ENCODE peak calls at places on chromosomes 1 and 21, in five cellular contexts. One of them, this sample, is unnamed.
A peak's percentile ranks its signal among the peaks of the same experiment; 100 is the strongest.

GRCh38 chr1:248372394-248372793 is 3.2 kb upstream of the OR2T6 start:
- DNase-seq in dorsolateral prefrontal cortex: no peak
- DNase-seq in HFF-Myc: no peak
- DNase-seq in kidney epithelial cell: no peak
- DNase-seq in H1: no peak
- DNase-seq in this sample: no peak

GRCh38 chr1:44227211-44227610 is 13.9 kb downstream of the DMAP1 start:
- DNase-seq in dorsolateral prefrontal cortex: no peak
- DNase-seq in HFF-Myc: no peak
- DNase-seq in kidney epithelial cell: no peak
- DNase-seq in H1: no peak
- DNase-seq in this sample: peak; percentile 13

GRCh38 chr1:219931033-219931432 is 2.7 kb upstream of the SLC30A10 start:
- DNase-seq in dorsolateral prefrontal cortex: no peak
- DNase-seq in HFF-Myc: no peak
- DNase-seq in kidney epithelial cell: no peak
- DNase-seq in H1: no peak
- DNase-seq in this sample: no peak

GRCh38 chr21:15134711-15135110 is 69.9 kb upstream of the NRIP1 start:
- DNase-seq in dorsolateral prefrontal cortex: no peak
- DNase-seq in HFF-Myc: no peak
- DNase-seq in kidney epithelial cell: no peak
- DNase-seq in H1: no peak
- DNase-seq in this sample: no peak

GRCh38 chr21:41801256-41801655 is 34.4 kb upstream of the RIPK4 start:
- DNase-seq in dorsolateral prefrontal cortex: no peak
- DNase-seq in HFF-Myc: no peak
- DNase-seq in kidney epithelial cell: no peak
- DNase-seq in H1: no peak
- DNase-seq in this sample: no peak

GRCh38 chr1:30749691-30750583 is 7.6 kb downstream of the LAPTM5 start:
- DNase-seq in dorsolateral prefrontal cortex: no peak
- DNase-seq in HFF-Myc: no peak
- DNase-seq in kidney epithelial cell: no peak
- DNase-seq in H1: no peak
- DNase-seq in this sample: no peak

GRCh38 chr1:173249349-173249748 is 42.2 kb upstream of the TNFSF4 start:
- DNase-seq in dorsolateral prefrontal cortex: no peak
- DNase-seq in HFF-Myc: no peak
- DNase-seq in kidney epithelial cell: no peak
- DNase-seq in H1: no peak
- DNase-seq in this sample: peak; percentile 31

GRCh38 chr1:169527461-169528213 is 41.9 kb upstream of the SLC19A2 start:
- DNase-seq in dorsolateral prefrontal cortex: no peak
- DNase-seq in HFF-Myc: no peak
- DNase-seq in kidney epithelial cell: no peak
- DNase-seq in H1: no peak
- DNase-seq in this sample: peak; percentile 32

GRCh38 chr1:36211841-36212240 is 12.4 kb upstream of the THRAP3 start:
- DNase-seq in dorsolateral prefrontal cortex: no peak
- DNase-seq in HFF-Myc: no peak
- DNase-seq in kidney epithelial cell: no peak
- DNase-seq in H1: no peak
- DNase-seq in this sample: peak; percentile 90

GRCh38 chr1:29901618-29902017 is 665.3 kb downstream of the PTPRU start:
- DNase-seq in dorsolateral prefrontal cortex: no peak
- DNase-seq in HFF-Myc: no peak
- DNase-seq in kidney epithelial cell: no peak
- DNase-seq in H1: no peak
- DNase-seq in this sample: no peak

GRCh38 chr1:90721210-90722194 is 4.4 kb upstream of the BARHL2 start:
- DNase-seq in dorsolateral prefrontal cortex: no peak
- DNase-seq in HFF-Myc: peak; percentile 11
- DNase-seq in kidney epithelial cell: no peak
- DNase-seq in H1: no peak
- DNase-seq in this sample: peak; percentile 61

GRCh38 chr1:16677552-16678423 is 11.0 kb upstream of the RNU1-3 start:
- DNase-seq in dorsolateral prefrontal cortex: no peak
- DNase-seq in HFF-Myc: peak; percentile 48
- DNase-seq in kidney epithelial cell: no peak
- DNase-seq in H1: no peak
- DNase-seq in this sample: peak; percentile 70

GRCh38 chr1:148318123-148318899 is 164.8 kb downstream of the PPIAL4G start:
- DNase-seq in dorsolateral prefrontal cortex: no peak
- DNase-seq in HFF-Myc: no peak
- DNase-seq in kidney epithelial cell: no peak
- DNase-seq in H1: no peak
- DNase-seq in this sample: peak; percentile 4

GRCh38 chr1:65623895-65624294 is 168.8 kb upstream of the PDE4B start:
- DNase-seq in dorsolateral prefrontal cortex: no peak
- DNase-seq in HFF-Myc: no peak
- DNase-seq in kidney epithelial cell: no peak
- DNase-seq in H1: no peak
- DNase-seq in this sample: no peak

GRCh38 chr1:179241716-179242115 is 12.2 kb upstream of the ABL2 start:
- DNase-seq in dorsolateral prefrontal cortex: no peak
- DNase-seq in HFF-Myc: no peak
- DNase-seq in kidney epithelial cell: no peak
- DNase-seq in H1: no peak
- DNase-seq in this sample: no peak

GRCh38 chr1:7587726-7588456 is 183.2 kb upstream of the VAMP3 start:
- DNase-seq in dorsolateral prefrontal cortex: no peak
- DNase-seq in HFF-Myc: no peak
- DNase-seq in kidney epithelial cell: no peak
- DNase-seq in H1: no peak
- DNase-seq in this sample: no peak

GRCh38 chr1:114135806-114136205 is 17.9 kb downstream of the SYT6 start:
- DNase-seq in dorsolateral prefrontal cortex: no peak
- DNase-seq in HFF-Myc: no peak
- DNase-seq in kidney epithelial cell: no peak
- DNase-seq in H1: no peak
- DNase-seq in this sample: no peak

GRCh38 chr1:198472123-198472522 is 68.4 kb downstream of the ATP6V1G3 start:
- DNase-seq in dorsolateral prefrontal cortex: no peak
- DNase-seq in HFF-Myc: no peak
- DNase-seq in kidney epithelial cell: no peak
- DNase-seq in H1: no peak
- DNase-seq in this sample: no peak

GRCh38 chr1:198326915-198327314 is 170.1 kb downstream of the NEK7 start:
- DNase-seq in dorsolateral prefrontal cortex: no peak
- DNase-seq in HFF-Myc: no peak
- DNase-seq in kidney epithelial cell: no peak
- DNase-seq in H1: no peak
- DNase-seq in this sample: no peak

GRCh38 chr1:42730988-42731387 is 9.0 kb downstream of the CLDN19 start:
- DNase-seq in dorsolateral prefrontal cortex: no peak
- DNase-seq in HFF-Myc: no peak
- DNase-seq in kidney epithelial cell: no peak
- DNase-seq in H1: no peak
- DNase-seq in this sample: no peak

GRCh38 chr1:167221126-167221803 is 579 bp downstream of the POU2F1 start:
- DNase-seq in dorsolateral prefrontal cortex: no peak
- DNase-seq in HFF-Myc: no peak
- DNase-seq in kidney epithelial cell: no peak
- DNase-seq in H1: no peak
- DNase-seq in this sample: peak; percentile 3

GRCh38 chr1:207848234-207848633 is 62.7 kb downstream of the CD34 start:
- DNase-seq in dorsolateral prefrontal cortex: no peak
- DNase-seq in HFF-Myc: no peak
- DNase-seq in kidney epithelial cell: peak; percentile 43
- DNase-seq in H1: no peak
- DNase-seq in this sample: peak; percentile 65

GRCh38 chr1:75134656-75134938 is 409 bp downstream of the LHX8 start:
- DNase-seq in dorsolateral prefrontal cortex: no peak
- DNase-seq in HFF-Myc: no peak
- DNase-seq in kidney epithelial cell: no peak
- DNase-seq in H1: no peak
- DNase-seq in this sample: no peak
- H3K4me3 ChIP-seq in dorsolateral prefrontal cortex: no peak overlapping the region
- H3K4me3 ChIP-seq in HFF-Myc: no peak overlapping the region
- H3K4me3 ChIP-seq in kidney epithelial cell: no peak overlapping the region
- H3K4me3 ChIP-seq in H1: peak overlapping the region; percentile 55
- H3K4me3 ChIP-seq in this sample: no peak overlapping the region

DNA sequence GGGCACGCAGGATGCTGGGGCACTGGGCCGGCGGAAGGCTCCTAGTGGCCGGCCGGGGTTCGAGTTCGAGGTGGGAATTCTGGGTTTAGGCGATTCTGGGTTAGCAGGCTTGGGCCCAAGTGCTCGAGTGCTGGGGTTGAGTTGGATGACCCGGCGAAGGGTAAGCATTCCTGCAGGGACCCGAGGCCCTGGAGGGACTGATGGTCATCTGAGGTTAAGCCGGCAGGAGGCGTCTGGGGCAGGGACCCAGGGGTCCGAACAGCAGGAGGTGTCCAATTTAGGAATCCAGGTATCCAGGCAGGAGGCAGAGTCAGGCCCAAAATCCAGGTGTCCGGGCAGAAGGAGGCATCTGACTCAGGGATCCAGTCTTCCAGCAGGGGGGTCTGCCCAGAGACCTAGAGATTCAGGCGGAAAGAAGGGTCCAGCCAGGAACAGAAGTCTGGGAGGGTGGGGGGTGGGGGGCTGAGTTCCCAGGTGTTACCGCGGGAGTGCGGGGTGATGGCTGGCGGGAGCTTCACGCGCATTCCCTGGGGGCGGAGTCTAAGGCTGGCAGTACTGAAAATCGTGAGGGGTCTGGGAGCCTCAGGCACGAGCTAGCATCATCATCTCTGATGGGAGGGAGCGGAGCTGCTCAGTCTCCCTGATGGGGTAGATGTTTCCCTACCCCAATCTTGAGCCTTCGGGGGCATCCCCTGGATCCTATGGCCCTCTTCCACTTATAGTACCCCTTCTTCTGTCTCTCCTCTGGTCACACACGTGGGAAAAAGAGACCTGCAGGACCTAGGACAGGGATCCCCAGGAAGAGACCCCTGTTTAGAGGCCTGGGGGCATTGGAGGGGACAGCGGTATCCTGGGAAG is 585 bp downstream of the GPR3 start:
- DNase-seq in dorsolateral prefrontal cortex: no peak
- DNase-seq in HFF-Myc: no peak
- DNase-seq in kidney epithelial cell: no peak
- DNase-seq in H1: no peak
- DNase-seq in this sample: no peak
- TF ChIP-seq CTCF in dorsolateral prefrontal cortex: no peak
- TF ChIP-seq CTCF in HFF-Myc: no peak
- TF ChIP-seq CTCF in kidney epithelial cell: peak; percentile 45
- TF ChIP-seq CTCF in H1: no peak
- TF ChIP-seq CTCF in this sample: peak; percentile 39

GRCh38 chr1:2104621-2105427 is 54.6 kb downstream of the PRKCZ start:
- DNase-seq in dorsolateral prefrontal cortex: no peak
- DNase-seq in HFF-Myc: no peak
- DNase-seq in kidney epithelial cell: no peak
- DNase-seq in H1: no peak
- DNase-seq in this sample: no peak

GRCh38 chr1:2102753-2103152 is 52.5 kb downstream of the PRKCZ start:
- DNase-seq in dorsolateral prefrontal cortex: no peak
- DNase-seq in HFF-Myc: no peak
- DNase-seq in kidney epithelial cell: no peak
- DNase-seq in H1: no peak
- DNase-seq in this sample: no peak

GRCh38 chr1:2101946-2102345 is 51.7 kb downstream of the PRKCZ start:
- DNase-seq in dorsolateral prefrontal cortex: no peak
- DNase-seq in HFF-Myc: no peak
- DNase-seq in kidney epithelial cell: no peak
- DNase-seq in H1: no peak
- DNase-seq in this sample: no peak

GRCh38 chr1:2103901-2104590 is 53.8 kb downstream of the PRKCZ start:
- DNase-seq in dorsolateral prefrontal cortex: no peak
- DNase-seq in HFF-Myc: no peak
- DNase-seq in kidney epithelial cell: no peak
- DNase-seq in H1: no peak
- DNase-seq in this sample: no peak

DNA sequence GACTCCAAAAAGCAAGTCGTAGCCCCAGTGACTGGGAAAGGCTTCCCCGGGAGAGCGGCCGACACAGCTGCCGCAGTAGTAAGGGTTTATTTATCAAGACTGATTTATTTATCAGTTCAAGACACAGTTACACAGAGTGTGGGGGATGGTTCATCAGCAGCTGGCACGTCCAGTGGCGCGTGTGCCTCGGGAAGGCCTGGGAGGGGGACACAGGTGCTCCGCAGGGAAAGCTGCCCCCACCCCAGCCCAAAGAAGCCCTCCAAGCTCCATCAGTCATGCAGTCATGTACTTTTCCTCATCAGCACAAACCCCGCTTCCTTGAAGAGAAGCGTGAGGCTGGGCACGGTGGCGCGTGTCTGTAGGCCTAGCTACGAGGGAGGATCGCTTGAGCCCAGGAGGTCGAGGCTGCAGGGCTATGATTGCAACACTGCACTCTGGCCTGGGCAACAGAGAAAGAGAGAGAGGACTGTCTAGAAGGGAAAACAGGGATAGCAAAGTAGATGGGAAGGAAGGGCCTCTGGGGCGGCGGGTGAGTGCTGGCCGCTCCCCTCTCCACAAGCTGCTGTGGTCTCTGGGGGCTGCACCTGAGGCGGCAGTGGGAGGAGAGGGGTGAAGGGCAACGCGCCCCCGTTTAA is 53.2 kb downstream of the PRKCZ start:
- DNase-seq in dorsolateral prefrontal cortex: no peak
- DNase-seq in HFF-Myc: no peak
- DNase-seq in kidney epithelial cell: no peak
- DNase-seq in H1: no peak
- DNase-seq in this sample: no peak
- H3K4me3 ChIP-seq in dorsolateral prefrontal cortex: no peak overlapping the region
- H3K4me3 ChIP-seq in HFF-Myc: no peak overlapping the region
- H3K4me3 ChIP-seq in kidney epithelial cell: no peak overlapping the region
- H3K4me3 ChIP-seq in H1: no peak overlapping the region
- H3K4me3 ChIP-seq in this sample: no peak overlapping the region

DNA sequence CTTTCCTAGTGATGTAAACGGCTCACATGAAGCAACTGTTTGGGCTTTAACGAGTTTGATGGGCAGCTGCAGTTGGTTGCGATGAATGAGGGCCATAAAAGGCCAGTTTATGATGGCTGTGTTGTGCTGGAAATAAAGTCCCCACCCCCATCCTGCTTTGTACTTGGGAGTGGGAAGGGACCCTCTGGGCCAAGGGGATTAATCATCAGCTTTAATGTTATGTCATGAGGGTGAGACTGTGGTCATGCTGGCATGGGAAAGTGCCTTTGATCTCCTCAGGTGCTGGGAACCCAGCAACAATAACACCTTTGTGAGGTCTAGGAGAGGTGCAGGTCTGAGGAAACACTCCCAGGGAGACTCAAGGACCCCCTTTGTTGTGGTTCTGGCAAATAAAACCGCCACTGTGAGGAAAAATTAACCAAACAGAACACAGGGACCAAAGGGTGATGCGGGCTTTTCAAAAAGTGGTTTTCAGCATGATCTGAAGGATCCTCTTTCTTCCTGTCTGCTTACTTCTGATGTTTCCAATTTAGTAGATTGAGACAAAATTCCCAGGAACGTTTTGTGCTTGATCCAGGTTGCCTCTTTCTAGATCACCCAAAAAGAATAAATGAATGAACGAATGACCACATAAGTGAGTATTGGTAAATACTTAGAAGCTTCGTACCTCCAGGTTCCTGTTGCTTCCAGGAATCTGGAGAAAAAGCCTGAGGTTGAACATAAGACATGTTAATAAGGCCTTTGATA is 257.8 kb upstream of the HOOK1 start:
- DNase-seq in dorsolateral prefrontal cortex: no peak
- DNase-seq in HFF-Myc: no peak
- DNase-seq in kidney epithelial cell: peak; percentile 55
- DNase-seq in H1: no peak
- DNase-seq in this sample: no peak
- TF ChIP-seq CTCF in dorsolateral prefrontal cortex: no peak
- TF ChIP-seq CTCF in HFF-Myc: no peak
- TF ChIP-seq CTCF in kidney epithelial cell: no peak
- TF ChIP-seq CTCF in H1: no peak
- TF ChIP-seq CTCF in this sample: no peak